ENCODE peak calls at places on chromosomes 6 and 20, in six cellular contexts. E is GM23338, X is MM.1S, Y is GM23248, T is neural progenitor cell, A is OCI-LY7. O is an unnamed sample. For H3K79me2, the result is how much of the 10 kb centered on the place peaks cover.

GRCh38 chr6:5085638-5086293 is 625 bp downstream of the PPP1R3G start:
- DNase-seq in E (peak), X (peak), Y (peak), T (peak), A (no peak), O (no peak)

GRCh38 chr20:59398552-59399265 is 98.3 kb downstream of the EDN3 start:
- DNase-seq in E (no peak), X (no peak), Y (no peak), T (peak), A (no peak), O (no peak)

GRCh38 chr20:22472386-22472785 is 112.0 kb downstream of the FOXA2 start:
- DNase-seq in E (peak), X (no peak), Y (no peak), T (no peak), A (no peak), O (no peak)

GRCh38 chr6:150175611-150176151 is 32.8 kb downstream of the PPP1R14C start:
- DNase-seq in E (no peak), X (no peak), Y (no peak), T (no peak), A (no peak), O (no peak)

GRCh38 chr6:4287811-4288244 is 152.5 kb upstream of the ECI2 start:
- DNase-seq in E (no peak), X (no peak), Y (no peak), T (peak), A (no peak), O (no peak)

GRCh38 chr20:38303908-38304379 is at the start of gene BPI:
- DNase-seq in E (no peak), X (no peak), Y (no peak), T (no peak), A (no peak), O (no peak)

GRCh38 chr6:139821669-139822223 is 447.3 kb upstream of the CITED2 start:
- DNase-seq in E (no peak), X (no peak), Y (no peak), T (no peak), A (no peak), O (no peak)

GRCh38 chr6:110233769-110234374 is 53.6 kb downstream of the CDC40 start:
- DNase-seq in E (no peak), X (peak), Y (peak), T (no peak), A (peak), O (no peak)

GRCh38 chr6:114096553-114097172 is 125.7 kb upstream of the HDAC2 start:
- DNase-seq in E (peak), X (peak), Y (peak), T (peak), A (peak), O (peak)

GRCh38 chr6:77763124-77763523 is 110.3 kb downstream of the MEI4 start:
- DNase-seq in E (no peak), X (no peak), Y (no peak), T (no peak), A (no peak), O (no peak)

GRCh38 chr6:34897130-34897529 is 8.1 kb downstream of the ANKS1A start:
- DNase-seq in E (no peak), X (no peak), Y (no peak), T (no peak), A (no peak), O (no peak)

GRCh38 chr6:23873161-23873560 is 252.9 kb upstream of the NRSN1 start:
- DNase-seq in E (no peak), X (no peak), Y (no peak), T (no peak), A (no peak), O (no peak)

GRCh38 chr20:34546751-34547181 is 11.8 kb upstream of the MAP1LC3A start:
- DNase-seq in E (no peak), X (no peak), Y (no peak), T (no peak), A (no peak), O (no peak)

GRCh38 chr6:85081102-85081501 is 316.7 kb upstream of the TBX18 start:
- DNase-seq in E (no peak), X (no peak), Y (no peak), T (no peak), A (no peak), O (no peak)

GRCh38 chr20:60453847-60454246 is 495.6 kb downstream of the CDH26 start:
- DNase-seq in E (peak), X (no peak), Y (no peak), T (peak), A (peak), O (no peak)

GRCh38 chr6:90156861-90157260 is 139.8 kb downstream of the BACH2 start:
- DNase-seq in E (no peak), X (no peak), Y (no peak), T (no peak), A (no peak), O (no peak)

GRCh38 chr6:154440022-154440421 is 70.5 kb downstream of the CNKSR3 start:
- DNase-seq in E (no peak), X (no peak), Y (no peak), T (no peak), A (no peak), O (no peak)

GRCh38 chr6:136037246-136037884 is 185.9 kb downstream of the PDE7B start:
- DNase-seq in E (no peak), X (no peak), Y (no peak), T (no peak), A (no peak), O (no peak)

GRCh38 chr6:56144538-56145324 is 102.6 kb downstream of the COL21A1 start:
- DNase-seq in E (no peak), X (no peak), Y (peak), T (no peak), A (no peak), O (no peak)

GRCh38 chr6:7938562-7939185 is 28.1 kb upstream of the TXNDC5 start:
- DNase-seq in E (no peak), X (no peak), Y (no peak), T (no peak), A (no peak), O (no peak)

GRCh38 chr6:15555101-15556038 is 107.5 kb downstream of the DTNBP1 start:
- DNase-seq in E (peak), X (no peak), Y (no peak), T (no peak), A (no peak), O (no peak)

GRCh38 chr20:5395932-5396727 is 79.4 kb upstream of the PROKR2 start:
- DNase-seq in E (no peak), X (no peak), Y (no peak), T (no peak), A (no peak), O (peak)

GRCh38 chr6:106360989-106361430 is 493 bp downstream of the CRYBG1 start:
- DNase-seq in E (peak), X (no peak), Y (peak), T (peak), A (no peak), O (no peak)

GRCh38 chr20:31966991-31967655 is 828 bp upstream of the XKR7 start:
- DNase-seq in E (peak), X (no peak), Y (no peak), T (no peak), A (no peak), O (no peak)

GRCh38 chr6:135358907-135359459 is 138.6 kb downstream of the AHI1 start:
- DNase-seq in E (no peak), X (no peak), Y (peak), T (no peak), A (no peak), O (no peak)

GRCh38 chr6:15996030-15996429 is 132.9 kb upstream of the MYLIP start:
- DNase-seq in E (no peak), X (no peak), Y (peak), T (no peak), A (no peak), O (no peak)

GRCh38 chr6:146997062-146997461 is 207.2 kb upstream of the STXBP5 start:
- DNase-seq in E (no peak), X (no peak), Y (peak), T (no peak), A (no peak), O (no peak)

GRCh38 chr20:38034108-38034649 is 633 bp downstream of the RPRD1B start:
- DNase-seq in E (no peak), X (no peak), Y (peak), T (no peak), A (peak), O (no peak)

GRCh38 chr20:1644101-1644962 is 13.2 kb downstream of the SIRPG start:
- DNase-seq in E (no peak), X (no peak), Y (no peak), T (peak), A (no peak), O (no peak)

GRCh38 chr20:56343861-56344381 is 14.9 kb upstream of the FAM210B start:
- DNase-seq in E (peak), X (peak), Y (peak), T (peak), A (no peak), O (no peak)

GRCh38 chr6:3750324-3751018 is 1.0 kb downstream of the PXDC1 start:
- DNase-seq in E (peak), X (no peak), Y (peak), T (peak), A (no peak), O (no peak)

GRCh38 chr20:57601737-57602136 is 18.5 kb downstream of the ZBP1 start:
- DNase-seq in E (no peak), X (no peak), Y (no peak), T (no peak), A (no peak), O (no peak)

GRCh38 chr6:131652472-131652871 is 15.4 kb downstream of the ENPP3 start:
- DNase-seq in E (no peak), X (no peak), Y (peak), T (no peak), A (no peak), O (no peak)

GRCh38 chr6:161410736-161411135 is 136.9 kb upstream of the AGPAT4 start:
- DNase-seq in E (no peak), X (no peak), Y (no peak), T (no peak), A (no peak), O (no peak)
- TF ChIP-seq EZH2phosphoT487 in E (no peak), X (no peak), Y (no peak), T (no peak), A (no peak), O (no peak)

DNA sequence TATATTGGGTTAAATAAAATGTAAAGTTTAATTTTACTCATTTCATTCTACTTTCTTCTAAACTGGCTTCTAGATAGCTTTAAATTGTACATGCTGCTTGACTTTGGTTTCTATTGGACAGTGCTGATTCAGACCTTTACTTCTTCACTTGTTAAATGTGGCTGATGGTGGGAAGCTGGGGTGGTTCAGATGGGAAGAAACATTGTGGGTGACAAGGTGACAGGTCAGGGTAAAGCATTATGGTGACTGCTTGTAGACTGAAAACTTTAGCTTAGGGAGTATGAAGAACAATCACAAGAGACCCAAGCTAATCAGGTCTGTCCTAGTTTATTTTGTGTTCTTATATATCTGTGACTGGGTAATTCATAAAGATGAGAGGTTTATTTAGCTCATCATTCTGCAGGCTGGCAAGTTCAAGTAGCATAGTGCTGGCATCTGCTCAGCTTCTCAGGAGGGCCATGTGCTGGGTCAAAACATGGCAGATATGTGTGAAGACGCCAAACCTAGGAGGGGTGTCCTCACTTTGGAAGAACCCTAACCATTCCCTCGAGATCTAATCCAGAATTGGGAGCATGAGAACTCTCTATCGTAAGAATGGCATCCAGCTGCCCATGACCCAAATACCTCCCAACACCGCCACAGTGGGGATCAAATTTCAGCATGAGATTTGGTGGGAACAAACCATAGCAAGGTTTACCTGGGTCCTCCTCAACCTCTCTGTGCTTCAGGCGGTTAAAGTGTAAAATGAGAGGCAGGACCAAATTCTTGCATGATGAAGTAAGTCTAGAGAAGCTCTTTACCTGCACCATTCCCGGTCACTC is 102.8 kb downstream of the FYN start:
- DNase-seq in E (peak), X (no peak), Y (no peak), T (no peak), A (no peak), O (no peak)
- H3K79me2 ChIP-seq in E (under half), X (under half), Y (half or more), T (under half), A (under half), O (under half)

DNA sequence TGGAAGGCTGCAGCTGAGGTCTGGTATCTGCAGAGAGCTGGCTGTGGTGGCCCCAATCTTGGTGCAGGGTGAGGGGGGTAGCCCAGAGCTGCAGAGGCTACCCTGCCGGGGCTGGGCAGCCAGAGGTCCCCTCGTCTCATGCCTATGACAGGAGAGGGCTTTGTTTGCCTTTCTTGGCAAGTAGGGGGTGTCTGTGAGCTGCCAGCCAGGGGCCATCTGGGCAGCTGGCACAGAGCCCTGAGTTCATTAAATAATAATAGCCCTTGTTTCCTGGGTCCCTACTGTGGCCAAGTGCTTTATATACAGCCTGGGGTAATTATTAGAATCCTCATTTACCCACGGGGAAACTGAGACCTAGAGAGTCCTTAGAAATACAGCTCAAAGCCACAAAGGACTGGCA is 66.6 kb downstream of the EZR start:
- DNase-seq in E (peak), X (no peak), Y (peak), T (peak), A (peak), O (no peak)
- TF ChIP-seq EZH2phosphoT487 in E (no peak), X (no peak), Y (no peak), T (no peak), A (no peak), O (no peak)

DNA sequence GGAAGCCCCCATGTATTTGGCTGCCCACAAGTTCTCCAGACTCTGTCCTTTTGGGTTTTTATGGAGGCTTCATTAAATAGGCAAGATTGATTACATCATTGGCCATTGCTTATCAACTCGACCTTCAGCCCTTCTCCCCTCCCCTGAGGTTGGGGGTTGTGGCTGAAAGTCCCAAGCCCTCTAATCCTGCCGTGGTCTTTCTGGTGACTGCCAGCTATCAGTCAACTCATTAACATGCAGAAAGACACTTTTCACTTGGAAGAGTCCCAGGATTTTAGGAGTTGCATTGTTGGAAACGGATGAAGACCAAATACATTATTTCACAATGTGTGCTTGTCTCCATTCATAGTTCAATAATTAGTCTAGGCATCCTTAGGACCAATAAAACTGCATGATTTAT is 9.5 kb downstream of the CDC5L start:
- DNase-seq in E (no peak), X (no peak), Y (no peak), T (no peak), A (no peak), O (no peak)
- H3K79me2 ChIP-seq in E (under half), X (half or more), Y (half or more), T (half or more), A (under half), O (under half)

GRCh38 chr6:127952831-127953230 is 52.0 kb upstream of the THEMIS start:
- DNase-seq in E (no peak), X (no peak), Y (peak), T (peak), A (no peak), O (no peak)
- TF ChIP-seq EZH2phosphoT487 in E (no peak), X (no peak), Y (no peak), T (no peak), A (no peak), O (no peak)

DNA sequence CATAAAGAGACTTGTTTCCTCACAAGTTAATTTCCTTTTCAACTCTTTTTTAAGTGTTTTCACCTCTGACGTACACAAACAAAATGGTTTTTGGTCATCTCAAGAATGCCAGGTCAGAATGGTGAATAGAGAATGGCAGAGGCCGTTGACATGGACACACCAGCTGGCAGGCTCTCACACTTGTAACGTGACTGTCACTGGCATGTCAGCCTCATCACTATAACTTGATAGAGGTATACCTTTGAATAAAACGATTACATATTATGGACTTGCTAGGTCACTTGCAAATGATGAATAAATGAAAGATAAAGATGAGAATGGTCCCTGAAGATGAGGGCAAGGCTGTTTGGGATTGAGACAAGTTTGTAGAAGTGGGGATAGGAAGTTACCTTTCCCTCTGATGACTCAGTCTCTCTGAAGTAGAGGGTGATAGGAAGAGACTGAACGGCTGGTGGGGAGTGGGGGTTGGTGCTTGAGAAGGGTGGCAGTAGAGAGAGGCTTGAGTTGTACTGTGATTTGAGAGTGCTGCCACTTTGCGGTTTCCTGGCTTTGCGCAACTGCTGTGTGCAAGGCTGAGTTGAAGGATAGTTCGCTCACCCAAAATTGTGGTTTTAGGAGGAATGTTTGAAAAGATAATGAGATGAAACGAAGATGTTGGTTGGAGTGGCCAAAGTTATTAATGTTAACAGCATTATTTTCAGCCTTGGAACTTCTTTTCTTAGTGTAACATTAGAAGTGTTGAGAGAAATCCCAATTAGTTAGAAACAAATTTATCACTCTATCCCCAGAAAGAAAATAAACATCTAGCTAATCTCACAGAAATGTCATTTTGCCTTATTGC is 30.3 kb downstream of the TBPL1 start:
- DNase-seq in E (no peak), X (no peak), Y (no peak), T (peak), A (no peak), O (no peak)
- H3K79me2 ChIP-seq in E (under half), X (under half), Y (under half), T (under half), A (under half), O (under half)

GRCh38 chr20:19885981-19886665 is 128.1 kb downstream of the RIN2 start:
- DNase-seq in E (peak), X (no peak), Y (peak), T (no peak), A (no peak), O (no peak)
- TF ChIP-seq EZH2phosphoT487 in E (no peak), X (no peak), Y (no peak), T (no peak), A (no peak), O (no peak)